ENCODE peak calls at places on chromosomes 5 and 9, in eight cellular contexts. N, J, K, O, G, H, C and W are unnamed samples.

GRCh38 chr9:38181216-38181615 is 112.2 kb upstream of the SHB start:
- DNase-seq in N (no peak), J (no peak), K (no peak), O (no peak), G (no peak), H (no peak), C (no peak), W (no peak)

GRCh38 chr5:96433066-96433447 is at the start of gene PCSK1:
- DNase-seq in N (peak), J (peak), K (no peak), O (no peak), G (no peak), H (no peak), C (no peak), W (no peak)

GRCh38 chr9:136753371-136754058 is 4.5 kb downstream of the LCN8 start:
- DNase-seq in N (no peak), J (no peak), K (no peak), O (no peak), G (no peak), H (no peak), C (no peak), W (no peak)

GRCh38 chr5:154359222-154359583 is 86.6 kb upstream of the SAP30L start:
- DNase-seq in N (no peak), J (peak), K (no peak), O (no peak), G (no peak), H (peak), C (no peak), W (no peak)

GRCh38 chr9:87792831-87793288 is 66.9 kb downstream of the CTSL start:
- DNase-seq in N (no peak), J (no peak), K (peak), O (peak), G (no peak), H (no peak), C (peak), W (peak)

GRCh38 chr5:93571111-93571977 is 9.7 kb downstream of the NR2F1-AS1 start:
- DNase-seq in N (no peak), J (no peak), K (no peak), O (no peak), G (no peak), H (peak), C (no peak), W (no peak)

GRCh38 chr9:132756214-132756799 is 86.0 kb downstream of the GTF3C4 start:
- DNase-seq in N (no peak), J (no peak), K (no peak), O (no peak), G (no peak), H (no peak), C (no peak), W (no peak)

GRCh38 chr5:170485606-170485911 is 18.3 kb upstream of the KCNIP1 start:
- DNase-seq in N (no peak), J (no peak), K (no peak), O (no peak), G (no peak), H (no peak), C (no peak), W (no peak)

GRCh38 chr5:145718956-145719355 is 116.2 kb downstream of the PRELID2 start:
- DNase-seq in N (no peak), J (no peak), K (no peak), O (no peak), G (no peak), H (no peak), C (no peak), W (peak)

GRCh38 chr9:16031971-16032370 is 479.1 kb downstream of the CCDC171 start:
- DNase-seq in N (no peak), J (no peak), K (no peak), O (no peak), G (no peak), H (no peak), C (no peak), W (peak)

GRCh38 chr5:114361724-114362196 is at the start of gene KCNN2:
- DNase-seq in N (peak), J (peak), K (no peak), O (no peak), G (no peak), H (peak), C (no peak), W (peak)

GRCh38 chr5:6652025-6652424 is 18.8 kb downstream of the SRD5A1 start:
- DNase-seq in N (no peak), J (no peak), K (no peak), O (no peak), G (no peak), H (no peak), C (peak), W (no peak)

GRCh38 chr5:109455598-109456096 is 45.9 kb upstream of the PJA2 start:
- DNase-seq in N (peak), J (no peak), K (no peak), O (no peak), G (no peak), H (no peak), C (no peak), W (peak)

GRCh38 chr9:27391495-27391894 is 94.5 kb upstream of the EQTN start:
- DNase-seq in N (no peak), J (no peak), K (no peak), O (no peak), G (no peak), H (no peak), C (no peak), W (no peak)

GRCh38 chr9:104992696-104993095 is 64.7 kb upstream of the ABCA1 start:
- DNase-seq in N (peak), J (no peak), K (no peak), O (no peak), G (no peak), H (no peak), C (no peak), W (no peak)

GRCh38 chr5:134590992-134591659 is 41.5 kb downstream of the SAR1B start:
- DNase-seq in N (peak), J (no peak), K (peak), O (no peak), G (no peak), H (no peak), C (no peak), W (peak)

GRCh38 chr9:19788614-19789271 is at the start of gene SLC24A2:
- DNase-seq in N (no peak), J (peak), K (no peak), O (no peak), G (no peak), H (no peak), C (no peak), W (no peak)